ENCODE peak calls at places on chromosome 20, in nine cellular contexts. N is effector CD4-positive, alpha-beta T cell; R is brain pericyte; C is HFFc6; I is NK-92 treated with Interleukin-12 subunit alpha and Interleukin-12 subunit beta, amount 100 ng/mL, for 24 hours; L is endothelial cell; B is lung; J is iPS-NIHi11; Z is left cardiac atrium. D is an unnamed sample.
A peak's percentile ranks its signal among the peaks of the same experiment; 100 is the strongest.

GRCh38 chr20:33373735-33374605 is 27.3 kb downstream of the CDK5RAP1 start:
- DNase-seq in N (no peak), R (peak; percentile 30), C (peak; percentile 93), I (no peak), L (no peak), B (no peak), J (no peak), Z (no peak), D (no peak)

GRCh38 chr20:62355527-62356142 is 11.5 kb downstream of the LAMA5 start:
- DNase-seq in N (no peak), R (peak; percentile 57), C (no peak), I (no peak), L (no peak), B (no peak), J (no peak), Z (peak; percentile 75), D (peak; percentile 71)

GRCh38 chr20:32977281-32978008 is 26.8 kb downstream of the SUN5 start:
- DNase-seq in N (no peak), R (no peak), C (no peak), I (no peak), L (no peak), B (no peak), J (no peak), Z (no peak), D (no peak)

GRCh38 chr20:31841928-31842327 is 3.5 kb downstream of the FOXS1 start:
- DNase-seq in N (no peak), R (no peak), C (peak; percentile 59), I (no peak), L (no peak), B (no peak), J (no peak), Z (peak; percentile 72), D (no peak)

GRCh38 chr20:33576432-33576883 is 85.7 kb upstream of the C20orf144 start:
- DNase-seq in N (no peak), R (no peak), C (no peak), I (no peak), L (no peak), B (no peak), J (peak; percentile 15), Z (no peak), D (no peak)

GRCh38 chr20:63483834-63484233 is 11.4 kb upstream of the KCNQ2 start:
- DNase-seq in N (no peak), R (no peak), C (no peak), I (no peak), L (no peak), B (no peak), J (peak; percentile 74), Z (no peak), D (no peak)

GRCh38 chr20:45816951-45817651 is 4.7 kb downstream of the UBE2C start:
- DNase-seq in N (no peak), R (no peak), C (no peak), I (no peak), L (no peak), B (no peak), J (no peak), Z (no peak), D (no peak)

GRCh38 chr20:2872304-2873009 is 824 bp upstream of the PTPRA start:
- DNase-seq in N (peak; percentile 65), R (no peak), C (peak; percentile 30), I (peak; percentile 40), L (peak; percentile 43), B (peak; percentile 51), J (peak; percentile 64), Z (peak; percentile 68), D (peak; percentile 57)

GRCh38 chr20:16947346-16947943 is 199.3 kb downstream of the OTOR start:
- DNase-seq in N (no peak), R (no peak), C (no peak), I (no peak), L (no peak), B (no peak), J (no peak), Z (no peak), D (no peak)

GRCh38 chr20:61883867-61884393 is 181.8 kb downstream of the TAF4 start:
- DNase-seq in N (no peak), R (no peak), C (no peak), I (no peak), L (no peak), B (no peak), J (no peak), Z (no peak), D (no peak)

GRCh38 chr20:7161690-7162089 is 394.2 kb downstream of the BMP2 start:
- DNase-seq in N (no peak), R (no peak), C (no peak), I (no peak), L (peak; percentile 7), B (no peak), J (peak; percentile 25), Z (no peak), D (peak; percentile 44)

GRCh38 chr20:35561268-35561667 is 19.4 kb downstream of the ERGIC3 start:
- DNase-seq in N (no peak), R (no peak), C (peak; percentile 76), I (peak; percentile 56), L (peak; percentile 25), B (peak; percentile 43), J (peak; percentile 76), Z (no peak), D (peak; percentile 91)

GRCh38 chr20:5039255-5039657 is 37.9 kb upstream of the SLC23A2 start:
- DNase-seq in N (no peak), R (no peak), C (no peak), I (peak; percentile 54), L (no peak), B (no peak), J (no peak), Z (no peak), D (no peak)

GRCh38 chr20:41003143-41003932 is 25.3 kb upstream of the TOP1 start:
- DNase-seq in N (peak; percentile 60), R (peak; percentile 85), C (peak; percentile 98), I (peak; percentile 86), L (no peak), B (peak; percentile 86), J (peak; percentile 48), Z (peak; percentile 70), D (peak; percentile 66)

GRCh38 chr20:4713401-4713800 is 8.3 kb upstream of the PRND start:
- DNase-seq in N (no peak), R (no peak), C (no peak), I (no peak), L (no peak), B (no peak), J (no peak), Z (no peak), D (no peak)

GRCh38 chr20:45343445-45343866 is 4.8 kb downstream of the SDC4 start:
- DNase-seq in N (no peak), R (no peak), C (no peak), I (no peak), L (no peak), B (peak; percentile 69), J (no peak), Z (no peak), D (peak; percentile 78)

GRCh38 chr20:56540415-56540814 is 7.4 kb downstream of the FAM209B start:
- DNase-seq in N (no peak), R (no peak), C (peak; percentile 26), I (no peak), L (no peak), B (no peak), J (no peak), Z (no peak), D (no peak)